ENCODE peak calls at places on chromosomes 6 and 20, in ten cellular contexts. One of them, this sample, is unnamed. For H3K9me3, the result is how much of the 10 kb centered on the place peaks cover.

GRCh38 chr6:166330612-166331011 is 11.7 kb downstream of the SFT2D1 start:
- DNase-seq in CD8-positive, alpha-beta T cell: no peak
- DNase-seq in fibroblast of lung: peak
- DNase-seq in heart right ventricle: peak
- DNase-seq in ovary: peak
- DNase-seq in OCI-LY7: no peak
- DNase-seq in adrenal gland: peak
- DNase-seq in colonic mucosa: peak
- DNase-seq in heart left ventricle: peak
- DNase-seq in neural progenitor cell: peak
- DNase-seq in this sample: no peak

GRCh38 chr6:48933136-48933535 is 529.9 kb downstream of the MMUT start:
- DNase-seq in heart left ventricle: no peak
- DNase-seq in ovary: no peak
- DNase-seq in adrenal gland: no peak
- DNase-seq in OCI-LY7: no peak
- DNase-seq in neural progenitor cell: no peak
- DNase-seq in fibroblast of lung: no peak
- DNase-seq in CD8-positive, alpha-beta T cell: no peak
- DNase-seq in colonic mucosa: no peak
- DNase-seq in heart right ventricle: no peak
- DNase-seq in this sample: no peak

GRCh38 chr6:29926081-29926794 is 16.1 kb upstream of the HLA-A start:
- DNase-seq in heart left ventricle: peak
- DNase-seq in OCI-LY7: no peak
- DNase-seq in colonic mucosa: peak
- DNase-seq in neural progenitor cell: no peak
- DNase-seq in heart right ventricle: peak
- DNase-seq in adrenal gland: no peak
- DNase-seq in CD8-positive, alpha-beta T cell: no peak
- DNase-seq in fibroblast of lung: no peak
- DNase-seq in ovary: peak
- DNase-seq in this sample: peak

GRCh38 chr6:53635322-53635721 is 30.2 kb downstream of the KLHL31 start:
- DNase-seq in CD8-positive, alpha-beta T cell: no peak
- DNase-seq in heart right ventricle: no peak
- DNase-seq in OCI-LY7: no peak
- DNase-seq in fibroblast of lung: no peak
- DNase-seq in heart left ventricle: no peak
- DNase-seq in neural progenitor cell: no peak
- DNase-seq in ovary: no peak
- DNase-seq in adrenal gland: no peak
- DNase-seq in colonic mucosa: no peak
- DNase-seq in this sample: no peak

GRCh38 chr6:33927551-33927950 is 123.7 kb upstream of the MLN start:
- DNase-seq in OCI-LY7: no peak
- DNase-seq in adrenal gland: peak
- DNase-seq in heart right ventricle: no peak
- DNase-seq in neural progenitor cell: no peak
- DNase-seq in heart left ventricle: no peak
- DNase-seq in CD8-positive, alpha-beta T cell: no peak
- DNase-seq in ovary: no peak
- DNase-seq in fibroblast of lung: peak
- DNase-seq in colonic mucosa: no peak
- DNase-seq in this sample: no peak

GRCh38 chr20:46400253-46400652 is 6.2 kb downstream of the ELMO2 start:
- DNase-seq in CD8-positive, alpha-beta T cell: no peak
- DNase-seq in OCI-LY7: no peak
- DNase-seq in ovary: no peak
- DNase-seq in fibroblast of lung: peak
- DNase-seq in neural progenitor cell: no peak
- DNase-seq in adrenal gland: peak
- DNase-seq in heart left ventricle: no peak
- DNase-seq in heart right ventricle: peak
- DNase-seq in colonic mucosa: no peak
- DNase-seq in this sample: no peak

GRCh38 chr6:44660561-44661220 is 273.2 kb downstream of the CDC5L start:
- DNase-seq in adrenal gland: no peak
- DNase-seq in heart left ventricle: no peak
- DNase-seq in heart right ventricle: no peak
- DNase-seq in neural progenitor cell: no peak
- DNase-seq in colonic mucosa: no peak
- DNase-seq in CD8-positive, alpha-beta T cell: no peak
- DNase-seq in ovary: no peak
- DNase-seq in OCI-LY7: no peak
- DNase-seq in fibroblast of lung: peak
- DNase-seq in this sample: no peak

GRCh38 chr20:35296101-35296554 is 3.9 kb upstream of the FAM83C start:
- DNase-seq in OCI-LY7: no peak
- DNase-seq in CD8-positive, alpha-beta T cell: no peak
- DNase-seq in adrenal gland: no peak
- DNase-seq in heart right ventricle: no peak
- DNase-seq in neural progenitor cell: no peak
- DNase-seq in fibroblast of lung: no peak
- DNase-seq in heart left ventricle: peak
- DNase-seq in ovary: no peak
- DNase-seq in colonic mucosa: no peak
- DNase-seq in this sample: no peak

GRCh38 chr6:70957284-70957617 is 391 bp upstream of the B3GAT2 start:
- DNase-seq in adrenal gland: no peak
- DNase-seq in heart right ventricle: no peak
- DNase-seq in heart left ventricle: no peak
- DNase-seq in ovary: no peak
- DNase-seq in neural progenitor cell: no peak
- DNase-seq in OCI-LY7: no peak
- DNase-seq in fibroblast of lung: peak
- DNase-seq in colonic mucosa: no peak
- DNase-seq in CD8-positive, alpha-beta T cell: no peak
- DNase-seq in this sample: no peak

GRCh38 chr6:70956451-70957283 is at the start of gene B3GAT2:
- DNase-seq in neural progenitor cell: peak
- DNase-seq in fibroblast of lung: peak
- DNase-seq in ovary: no peak
- DNase-seq in CD8-positive, alpha-beta T cell: no peak
- DNase-seq in colonic mucosa: no peak
- DNase-seq in heart left ventricle: no peak
- DNase-seq in adrenal gland: no peak
- DNase-seq in OCI-LY7: no peak
- DNase-seq in heart right ventricle: peak
- DNase-seq in this sample: peak

GRCh38 chr6:70955441-70956190 is 1.2 kb downstream of the B3GAT2 start:
- DNase-seq in CD8-positive, alpha-beta T cell: peak
- DNase-seq in heart left ventricle: peak
- DNase-seq in fibroblast of lung: peak
- DNase-seq in adrenal gland: peak
- DNase-seq in neural progenitor cell: peak
- DNase-seq in ovary: peak
- DNase-seq in colonic mucosa: peak
- DNase-seq in heart right ventricle: peak
- DNase-seq in OCI-LY7: peak
- DNase-seq in this sample: peak

GRCh38 chr6:70954750-70955149 is 2.1 kb downstream of the B3GAT2 start:
- DNase-seq in adrenal gland: no peak
- DNase-seq in CD8-positive, alpha-beta T cell: no peak
- DNase-seq in fibroblast of lung: no peak
- DNase-seq in heart left ventricle: peak
- DNase-seq in heart right ventricle: no peak
- DNase-seq in OCI-LY7: no peak
- DNase-seq in colonic mucosa: no peak
- DNase-seq in neural progenitor cell: peak
- DNase-seq in ovary: no peak
- DNase-seq in this sample: no peak

DNA sequence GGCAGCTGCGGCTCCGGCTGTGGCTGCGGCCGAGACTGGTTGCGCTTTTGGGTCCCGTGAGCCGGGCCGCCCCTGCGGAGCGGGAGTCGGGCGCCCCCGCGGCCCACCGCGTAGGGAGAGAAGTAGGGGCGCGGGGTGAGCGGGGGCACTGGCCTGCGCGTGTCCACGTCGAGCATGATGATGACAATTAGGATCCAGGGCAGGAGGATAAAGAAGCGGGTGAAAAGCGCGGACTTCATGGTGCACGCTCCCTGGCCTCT is 739 bp downstream of the B3GAT2 start:
- DNase-seq in adrenal gland: no peak
- DNase-seq in ovary: no peak
- DNase-seq in CD8-positive, alpha-beta T cell: no peak
- DNase-seq in OCI-LY7: no peak
- DNase-seq in heart right ventricle: no peak
- DNase-seq in heart left ventricle: no peak
- DNase-seq in fibroblast of lung: no peak
- DNase-seq in neural progenitor cell: no peak
- DNase-seq in colonic mucosa: no peak
- DNase-seq in this sample: no peak
- TF ChIP-seq CTCF in adrenal gland: no peak
- TF ChIP-seq CTCF in ovary: no peak
- TF ChIP-seq CTCF in CD8-positive, alpha-beta T cell: peak
- TF ChIP-seq CTCF in OCI-LY7: no peak
- TF ChIP-seq CTCF in heart right ventricle: no peak
- TF ChIP-seq CTCF in heart left ventricle: peak
- TF ChIP-seq CTCF in fibroblast of lung: no peak
- TF ChIP-seq CTCF in neural progenitor cell: no peak
- TF ChIP-seq CTCF in colonic mucosa: peak
- TF ChIP-seq CTCF in this sample: peak

GRCh38 chr6:102023977-102024657 is 630.6 kb downstream of the GRIK2 start:
- DNase-seq in colonic mucosa: no peak
- DNase-seq in adrenal gland: no peak
- DNase-seq in heart right ventricle: no peak
- DNase-seq in OCI-LY7: no peak
- DNase-seq in neural progenitor cell: no peak
- DNase-seq in ovary: no peak
- DNase-seq in heart left ventricle: no peak
- DNase-seq in CD8-positive, alpha-beta T cell: no peak
- DNase-seq in fibroblast of lung: no peak
- DNase-seq in this sample: no peak
- H3K9me3 ChIP-seq in colonic mucosa: under half
- H3K9me3 ChIP-seq in adrenal gland: under half
- H3K9me3 ChIP-seq in heart right ventricle: under half
- H3K9me3 ChIP-seq in OCI-LY7: under half
- H3K9me3 ChIP-seq in neural progenitor cell: under half
- H3K9me3 ChIP-seq in ovary: under half
- H3K9me3 ChIP-seq in heart left ventricle: under half
- H3K9me3 ChIP-seq in CD8-positive, alpha-beta T cell: under half
- H3K9me3 ChIP-seq in fibroblast of lung: under half
- H3K9me3 ChIP-seq in this sample: under half

GRCh38 chr6:83466328-83466727 is 35.5 kb upstream of the ME1 start:
- DNase-seq in OCI-LY7: no peak
- DNase-seq in colonic mucosa: no peak
- DNase-seq in fibroblast of lung: no peak
- DNase-seq in adrenal gland: no peak
- DNase-seq in neural progenitor cell: no peak
- DNase-seq in heart right ventricle: no peak
- DNase-seq in CD8-positive, alpha-beta T cell: no peak
- DNase-seq in heart left ventricle: no peak
- DNase-seq in ovary: no peak
- DNase-seq in this sample: no peak

GRCh38 chr6:83462524-83462923 is 31.7 kb upstream of the ME1 start:
- DNase-seq in ovary: no peak
- DNase-seq in adrenal gland: no peak
- DNase-seq in heart right ventricle: no peak
- DNase-seq in neural progenitor cell: peak
- DNase-seq in fibroblast of lung: no peak
- DNase-seq in heart left ventricle: no peak
- DNase-seq in CD8-positive, alpha-beta T cell: no peak
- DNase-seq in OCI-LY7: no peak
- DNase-seq in colonic mucosa: no peak
- DNase-seq in this sample: no peak

GRCh38 chr6:83464741-83465140 is 33.9 kb upstream of the ME1 start:
- DNase-seq in neural progenitor cell: no peak
- DNase-seq in CD8-positive, alpha-beta T cell: no peak
- DNase-seq in heart left ventricle: no peak
- DNase-seq in ovary: no peak
- DNase-seq in OCI-LY7: no peak
- DNase-seq in heart right ventricle: no peak
- DNase-seq in adrenal gland: no peak
- DNase-seq in colonic mucosa: peak
- DNase-seq in fibroblast of lung: no peak
- DNase-seq in this sample: no peak

GRCh38 chr6:83461438-83461837 is 30.6 kb upstream of the ME1 start:
- DNase-seq in OCI-LY7: no peak
- DNase-seq in neural progenitor cell: no peak
- DNase-seq in adrenal gland: no peak
- DNase-seq in fibroblast of lung: no peak
- DNase-seq in ovary: no peak
- DNase-seq in CD8-positive, alpha-beta T cell: no peak
- DNase-seq in heart right ventricle: no peak
- DNase-seq in heart left ventricle: no peak
- DNase-seq in colonic mucosa: no peak
- DNase-seq in this sample: no peak

GRCh38 chr6:83463886-83464285 is 33.0 kb upstream of the ME1 start:
- DNase-seq in adrenal gland: no peak
- DNase-seq in heart right ventricle: no peak
- DNase-seq in CD8-positive, alpha-beta T cell: no peak
- DNase-seq in ovary: no peak
- DNase-seq in fibroblast of lung: no peak
- DNase-seq in neural progenitor cell: no peak
- DNase-seq in heart left ventricle: no peak
- DNase-seq in OCI-LY7: no peak
- DNase-seq in colonic mucosa: no peak
- DNase-seq in this sample: no peak
- H3K27ac ChIP-seq in adrenal gland: peak
- H3K27ac ChIP-seq in heart right ventricle: no peak
- H3K27ac ChIP-seq in CD8-positive, alpha-beta T cell: no peak
- H3K27ac ChIP-seq in ovary: no peak
- H3K27ac ChIP-seq in fibroblast of lung: no peak
- H3K27ac ChIP-seq in neural progenitor cell: no peak
- H3K27ac ChIP-seq in heart left ventricle: no peak
- H3K27ac ChIP-seq in OCI-LY7: no peak
- H3K27ac ChIP-seq in colonic mucosa: peak
- H3K27ac ChIP-seq in this sample: no peak

GRCh38 chr6:6508603-6509002 is 79.9 kb upstream of the LY86 start:
- DNase-seq in adrenal gland: no peak
- DNase-seq in colonic mucosa: no peak
- DNase-seq in heart right ventricle: no peak
- DNase-seq in OCI-LY7: no peak
- DNase-seq in CD8-positive, alpha-beta T cell: no peak
- DNase-seq in ovary: no peak
- DNase-seq in heart left ventricle: no peak
- DNase-seq in neural progenitor cell: no peak
- DNase-seq in fibroblast of lung: no peak
- DNase-seq in this sample: no peak

GRCh38 chr6:6503186-6503585 is 85.3 kb upstream of the LY86 start:
- DNase-seq in fibroblast of lung: no peak
- DNase-seq in heart left ventricle: no peak
- DNase-seq in OCI-LY7: no peak
- DNase-seq in colonic mucosa: no peak
- DNase-seq in ovary: no peak
- DNase-seq in adrenal gland: peak
- DNase-seq in neural progenitor cell: no peak
- DNase-seq in heart right ventricle: no peak
- DNase-seq in CD8-positive, alpha-beta T cell: no peak
- DNase-seq in this sample: no peak

GRCh38 chr6:6509304-6509703 is 79.2 kb upstream of the LY86 start:
- DNase-seq in CD8-positive, alpha-beta T cell: no peak
- DNase-seq in neural progenitor cell: no peak
- DNase-seq in ovary: no peak
- DNase-seq in fibroblast of lung: no peak
- DNase-seq in colonic mucosa: no peak
- DNase-seq in OCI-LY7: no peak
- DNase-seq in heart right ventricle: no peak
- DNase-seq in heart left ventricle: no peak
- DNase-seq in adrenal gland: no peak
- DNase-seq in this sample: no peak

DNA sequence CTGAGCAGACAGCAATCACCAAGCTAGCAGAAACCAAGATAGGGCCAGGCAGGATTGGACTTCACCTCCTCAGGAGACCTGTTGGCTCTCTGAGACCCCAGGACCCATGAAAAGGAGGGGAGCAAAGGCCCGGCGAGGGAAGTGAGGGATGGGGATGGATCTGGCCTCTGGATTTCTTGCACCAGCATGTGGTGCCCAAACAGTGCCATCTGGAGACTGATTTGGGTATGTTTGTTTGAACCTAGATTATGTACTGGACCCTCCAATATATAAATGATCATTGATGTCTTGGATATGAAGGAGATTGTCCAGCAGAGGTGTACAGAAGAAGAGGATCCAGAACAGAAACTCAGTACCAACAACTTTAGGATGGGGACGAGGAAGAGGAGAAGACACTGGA is 83.4 kb upstream of the LY86 start:
- DNase-seq in adrenal gland: no peak
- DNase-seq in OCI-LY7: peak
- DNase-seq in ovary: no peak
- DNase-seq in heart left ventricle: no peak
- DNase-seq in fibroblast of lung: no peak
- DNase-seq in CD8-positive, alpha-beta T cell: no peak
- DNase-seq in colonic mucosa: no peak
- DNase-seq in heart right ventricle: no peak
- DNase-seq in neural progenitor cell: no peak
- DNase-seq in this sample: no peak
- TF ChIP-seq CTCF in adrenal gland: no peak
- TF ChIP-seq CTCF in OCI-LY7: peak
- TF ChIP-seq CTCF in ovary: no peak
- TF ChIP-seq CTCF in heart left ventricle: no peak
- TF ChIP-seq CTCF in fibroblast of lung: no peak
- TF ChIP-seq CTCF in CD8-positive, alpha-beta T cell: no peak
- TF ChIP-seq CTCF in colonic mucosa: no peak
- TF ChIP-seq CTCF in heart right ventricle: no peak
- TF ChIP-seq CTCF in neural progenitor cell: peak
- TF ChIP-seq CTCF in this sample: no peak